ENCODE peak calls at places on chromosomes 7 and 10, in four cellular contexts. One of them, this sample, is unnamed.

GRCh38 chr10:31437959-31438358 is 118.9 kb downstream of the ZEB1 start:
- DNase-seq in kidney epithelial cell: no peak
- DNase-seq in AG04450: no peak
- DNase-seq in heart left ventricle: no peak
- DNase-seq in this sample: no peak

GRCh38 chr7:12434012-12434642 is 30.5 kb upstream of the VWDE start:
- DNase-seq in kidney epithelial cell: no peak
- DNase-seq in AG04450: no peak
- DNase-seq in heart left ventricle: no peak
- DNase-seq in this sample: no peak

GRCh38 chr7:87231715-87232114 is 12.2 kb upstream of the TMEM243 start:
- DNase-seq in kidney epithelial cell: no peak
- DNase-seq in AG04450: no peak
- DNase-seq in heart left ventricle: no peak
- DNase-seq in this sample: no peak

GRCh38 chr7:105924950-105925349 is 38.1 kb upstream of the CDHR3 start:
- DNase-seq in kidney epithelial cell: no peak
- DNase-seq in AG04450: no peak
- DNase-seq in heart left ventricle: no peak
- DNase-seq in this sample: no peak

GRCh38 chr10:11016959-11017574 is 605 bp upstream of the CELF2 start:
- DNase-seq in kidney epithelial cell: no peak
- DNase-seq in AG04450: no peak
- DNase-seq in heart left ventricle: no peak
- DNase-seq in this sample: no peak

GRCh38 chr7:135362871-135363270 is 129.2 kb downstream of the STRA8 start:
- DNase-seq in kidney epithelial cell: no peak
- DNase-seq in AG04450: no peak
- DNase-seq in heart left ventricle: no peak
- DNase-seq in this sample: no peak

GRCh38 chr10:19310121-19310520 is 261.5 kb downstream of the MALRD1 start:
- DNase-seq in kidney epithelial cell: no peak
- DNase-seq in AG04450: no peak
- DNase-seq in heart left ventricle: no peak
- DNase-seq in this sample: no peak

GRCh38 chr10:47047577-47048532 is 136.6 kb downstream of the PTPN20 start:
- DNase-seq in kidney epithelial cell: no peak
- DNase-seq in AG04450: peak
- DNase-seq in heart left ventricle: peak
- DNase-seq in this sample: peak

GRCh38 chr10:130050008-130050407 is 60.6 kb downstream of the C10orf143 start:
- DNase-seq in kidney epithelial cell: no peak
- DNase-seq in AG04450: no peak
- DNase-seq in heart left ventricle: no peak
- DNase-seq in this sample: no peak

GRCh38 chr7:29946428-29947186 is 43.0 kb downstream of the SCRN1 start:
- DNase-seq in kidney epithelial cell: no peak
- DNase-seq in AG04450: no peak
- DNase-seq in heart left ventricle: peak
- DNase-seq in this sample: no peak

GRCh38 chr7:98217623-98218582 is 6.7 kb downstream of the BHLHA15 start:
- DNase-seq in kidney epithelial cell: no peak
- DNase-seq in AG04450: no peak
- DNase-seq in heart left ventricle: peak
- DNase-seq in this sample: no peak

GRCh38 chr10:43221419-43222293 is 45.2 kb downstream of the RASGEF1A start:
- DNase-seq in kidney epithelial cell: no peak
- DNase-seq in AG04450: no peak
- DNase-seq in heart left ventricle: peak
- DNase-seq in this sample: no peak

GRCh38 chr7:132655071-132655761 is 78.9 kb upstream of the PLXNA4 start:
- DNase-seq in kidney epithelial cell: no peak
- DNase-seq in AG04450: no peak
- DNase-seq in heart left ventricle: peak
- DNase-seq in this sample: no peak

GRCh38 chr10:124003481-124004371 is 89.7 kb downstream of the CHST15 start:
- DNase-seq in kidney epithelial cell: no peak
- DNase-seq in AG04450: no peak
- DNase-seq in heart left ventricle: no peak
- DNase-seq in this sample: no peak

GRCh38 chr10:74244097-74244685 is 93.2 kb downstream of the ADK start:
- DNase-seq in kidney epithelial cell: no peak
- DNase-seq in AG04450: peak
- DNase-seq in heart left ventricle: no peak
- DNase-seq in this sample: no peak

GRCh38 chr10:22723783-22724182 is 9.4 kb upstream of the PIP4K2A start:
- DNase-seq in kidney epithelial cell: no peak
- DNase-seq in AG04450: no peak
- DNase-seq in heart left ventricle: no peak
- DNase-seq in this sample: no peak

GRCh38 chr10:6133331-6134098 is 44.7 kb downstream of the RBM17 start:
- DNase-seq in kidney epithelial cell: no peak
- DNase-seq in AG04450: no peak
- DNase-seq in heart left ventricle: no peak
- DNase-seq in this sample: no peak

GRCh38 chr10:123357363-123358075 is 203.3 kb downstream of the BUB3 start:
- DNase-seq in kidney epithelial cell: no peak
- DNase-seq in AG04450: no peak
- DNase-seq in heart left ventricle: no peak
- DNase-seq in this sample: no peak

GRCh38 chr10:122128357-122128756 is 139.4 kb downstream of the TACC2 start:
- DNase-seq in kidney epithelial cell: no peak
- DNase-seq in AG04450: no peak
- DNase-seq in heart left ventricle: peak
- DNase-seq in this sample: no peak

GRCh38 chr10:11724938-11725776 is 17.0 kb upstream of the ECHDC3 start:
- DNase-seq in kidney epithelial cell: no peak
- DNase-seq in AG04450: peak
- DNase-seq in heart left ventricle: no peak
- DNase-seq in this sample: no peak

GRCh38 chr10:4086041-4086886 is 301.3 kb upstream of the KLF6 start:
- DNase-seq in kidney epithelial cell: no peak
- DNase-seq in AG04450: no peak
- DNase-seq in heart left ventricle: peak
- DNase-seq in this sample: no peak

GRCh38 chr7:94392391-94392782 is 2.3 kb upstream of the COL1A2 start:
- DNase-seq in kidney epithelial cell: no peak
- DNase-seq in AG04450: no peak
- DNase-seq in heart left ventricle: no peak
- DNase-seq in this sample: no peak

GRCh38 chr7:47968852-47969774 is 10.3 kb downstream of the HUS1 start:
- DNase-seq in kidney epithelial cell: no peak
- DNase-seq in AG04450: no peak
- DNase-seq in heart left ventricle: peak
- DNase-seq in this sample: peak

GRCh38 chr7:51261950-51262795 is 54.4 kb downstream of the COBL start:
- DNase-seq in kidney epithelial cell: no peak
- DNase-seq in AG04450: no peak
- DNase-seq in heart left ventricle: no peak
- DNase-seq in this sample: no peak

GRCh38 chr10:10977978-10978377 is 39.7 kb upstream of the CELF2 start:
- DNase-seq in kidney epithelial cell: no peak
- DNase-seq in AG04450: peak
- DNase-seq in heart left ventricle: no peak
- DNase-seq in this sample: no peak

GRCh38 chr10:48274636-48275035 is at the start of gene FRMPD2:
- DNase-seq in kidney epithelial cell: no peak
- DNase-seq in AG04450: no peak
- DNase-seq in heart left ventricle: no peak
- DNase-seq in this sample: no peak

GRCh38 chr10:68550747-68551411 is 9.3 kb upstream of the TET1 start:
- DNase-seq in kidney epithelial cell: peak
- DNase-seq in AG04450: peak
- DNase-seq in heart left ventricle: peak
- DNase-seq in this sample: peak

GRCh38 chr10:133357293-133358151 is at the start of gene FUOM:
- DNase-seq in kidney epithelial cell: no peak
- DNase-seq in AG04450: no peak
- DNase-seq in heart left ventricle: peak
- DNase-seq in this sample: peak

GRCh38 chr7:107201795-107202450 is 33.1 kb downstream of the HBP1 start:
- DNase-seq in kidney epithelial cell: no peak
- DNase-seq in AG04450: no peak
- DNase-seq in heart left ventricle: peak
- DNase-seq in this sample: no peak

GRCh38 chr7:95317966-95318365 is 6.4 kb downstream of the PON1 start:
- DNase-seq in kidney epithelial cell: no peak
- DNase-seq in AG04450: no peak
- DNase-seq in heart left ventricle: no peak
- DNase-seq in this sample: no peak

GRCh38 chr7:99340659-99341058 is 15.0 kb downstream of the ARPC1A start:
- DNase-seq in kidney epithelial cell: no peak
- DNase-seq in AG04450: no peak
- DNase-seq in heart left ventricle: no peak
- DNase-seq in this sample: no peak

GRCh38 chr7:17822557-17823173 is 117.6 kb downstream of the SNX13 start:
- DNase-seq in kidney epithelial cell: no peak
- DNase-seq in AG04450: no peak
- DNase-seq in heart left ventricle: no peak
- DNase-seq in this sample: no peak

GRCh38 chr10:123804716-123805115 is 86.9 kb downstream of the CPXM2 start:
- DNase-seq in kidney epithelial cell: no peak
- DNase-seq in AG04450: no peak
- DNase-seq in heart left ventricle: no peak
- DNase-seq in this sample: no peak

GRCh38 chr10:8873310-8873709 is 818.8 kb downstream of the GATA3 start:
- DNase-seq in kidney epithelial cell: no peak
- DNase-seq in AG04450: no peak
- DNase-seq in heart left ventricle: no peak
- DNase-seq in this sample: no peak
- TF ChIP-seq CTCF in kidney epithelial cell: no peak
- TF ChIP-seq CTCF in AG04450: no peak
- TF ChIP-seq CTCF in heart left ventricle: no peak
- TF ChIP-seq CTCF in this sample: peak

GRCh38 chr10:114495303-114495702 is 91.0 kb upstream of the AFAP1L2 start:
- DNase-seq in kidney epithelial cell: no peak
- DNase-seq in AG04450: no peak
- DNase-seq in heart left ventricle: no peak
- DNase-seq in this sample: no peak
- TF ChIP-seq CTCF in kidney epithelial cell: no peak
- TF ChIP-seq CTCF in AG04450: no peak
- TF ChIP-seq CTCF in heart left ventricle: no peak
- TF ChIP-seq CTCF in this sample: no peak

GRCh38 chr10:100882251-100882643 is 30.5 kb upstream of the SLF2 start:
- DNase-seq in kidney epithelial cell: no peak
- DNase-seq in AG04450: no peak
- DNase-seq in heart left ventricle: no peak
- DNase-seq in this sample: no peak

GRCh38 chr10:100882681-100883321 is 30.0 kb upstream of the SLF2 start:
- DNase-seq in kidney epithelial cell: no peak
- DNase-seq in AG04450: peak
- DNase-seq in heart left ventricle: no peak
- DNase-seq in this sample: no peak

GRCh38 chr10:100886099-100886498 is 26.7 kb upstream of the SLF2 start:
- DNase-seq in kidney epithelial cell: peak
- DNase-seq in AG04450: no peak
- DNase-seq in heart left ventricle: no peak
- DNase-seq in this sample: no peak

GRCh38 chr10:100881552-100882250 is 31.1 kb upstream of the SLF2 start:
- DNase-seq in kidney epithelial cell: no peak
- DNase-seq in AG04450: no peak
- DNase-seq in heart left ventricle: no peak
- DNase-seq in this sample: no peak

GRCh38 chr10:100883322-100883821 is 29.4 kb upstream of the SLF2 start:
- DNase-seq in kidney epithelial cell: no peak
- DNase-seq in AG04450: no peak
- DNase-seq in heart left ventricle: no peak
- DNase-seq in this sample: no peak
- TF ChIP-seq CTCF in kidney epithelial cell: no peak
- TF ChIP-seq CTCF in AG04450: no peak
- TF ChIP-seq CTCF in heart left ventricle: no peak
- TF ChIP-seq CTCF in this sample: no peak

GRCh38 chr10:117684211-117684610 is 141.7 kb downstream of the EMX2 start:
- DNase-seq in kidney epithelial cell: no peak
- DNase-seq in AG04450: no peak
- DNase-seq in heart left ventricle: no peak
- DNase-seq in this sample: no peak

GRCh38 chr10:117688358-117688757 is 145.8 kb downstream of the EMX2 start:
- DNase-seq in kidney epithelial cell: no peak
- DNase-seq in AG04450: no peak
- DNase-seq in heart left ventricle: no peak
- DNase-seq in this sample: no peak

GRCh38 chr10:117686606-117687005 is 144.1 kb downstream of the EMX2 start:
- DNase-seq in kidney epithelial cell: no peak
- DNase-seq in AG04450: no peak
- DNase-seq in heart left ventricle: no peak
- DNase-seq in this sample: no peak

GRCh38 chr10:117685431-117685830 is 142.9 kb downstream of the EMX2 start:
- DNase-seq in kidney epithelial cell: no peak
- DNase-seq in AG04450: no peak
- DNase-seq in heart left ventricle: no peak
- DNase-seq in this sample: no peak

DNA sequence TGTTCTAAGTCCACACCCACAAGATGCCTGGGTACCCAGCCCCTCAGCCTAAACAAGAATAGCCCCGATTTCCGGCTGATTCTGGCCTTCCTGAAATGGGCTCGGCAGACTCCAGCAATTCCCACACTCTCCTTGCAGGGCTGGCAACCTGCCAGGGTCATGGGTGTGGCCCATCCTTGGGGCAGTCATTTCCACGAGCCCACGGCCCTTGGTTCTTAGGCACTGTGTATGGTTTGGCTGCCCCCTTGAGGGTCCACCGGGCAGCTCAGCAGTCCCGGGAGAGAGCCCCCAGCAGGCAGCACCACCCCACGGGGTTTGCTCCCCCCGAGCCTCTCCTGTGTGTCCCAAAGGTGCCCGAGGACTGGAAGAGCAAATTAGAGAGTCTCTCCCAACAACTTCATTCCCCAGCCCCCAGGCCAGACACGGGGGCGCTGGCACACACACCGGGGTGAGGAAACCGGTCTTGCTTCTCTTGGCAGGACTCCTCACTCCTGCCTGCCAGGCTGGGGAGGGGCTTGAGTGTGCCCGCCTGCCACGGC is 142.2 kb downstream of the EMX2 start:
- DNase-seq in kidney epithelial cell: no peak
- DNase-seq in AG04450: no peak
- DNase-seq in heart left ventricle: peak
- DNase-seq in this sample: peak
- TF ChIP-seq CTCF in kidney epithelial cell: peak
- TF ChIP-seq CTCF in AG04450: no peak
- TF ChIP-seq CTCF in heart left ventricle: no peak
- TF ChIP-seq CTCF in this sample: no peak

This sample was measured in mesothelial cell of epicardium.